ENCODE peak calls at places on chromosome 12, in eight cellular contexts. Y is gastrocnemius medialis; V is dermis blood vessel endothelial cell; X is iPS-NIHi11; D is NCI-H524 treated with DMSO at 0.1 percent for 48 hours; R is activated CD4-positive, CD25-positive, alpha-beta regulatory T cell; J is T-helper 1 cell; U is non-pigmented ciliary epithelial cell. Q is an unnamed sample.

GRCh38 chr12:62247242-62247641 is 13.0 kb upstream of the USP15 start:
- DNase-seq in Y (no peak), V (no peak), X (no peak), D (no peak), R (no peak), J (no peak), U (no peak), Q (no peak)

GRCh38 chr12:94498073-94498472 is 38.4 kb upstream of the CEP83 start:
- DNase-seq in Y (no peak), V (no peak), X (no peak), D (no peak), R (no peak), J (no peak), U (no peak), Q (no peak)

GRCh38 chr12:109459247-109459646 is 17.9 kb downstream of the KCTD10 start:
- DNase-seq in Y (no peak), V (no peak), X (no peak), D (no peak), R (no peak), J (no peak), U (no peak), Q (no peak)

GRCh38 chr12:29041621-29042020 is 107.5 kb upstream of the FAR2 start:
- DNase-seq in Y (no peak), V (no peak), X (no peak), D (no peak), R (no peak), J (no peak), U (peak), Q (peak)

GRCh38 chr12:110112335-110112660 is 11.9 kb upstream of the IFT81 start:
- DNase-seq in Y (no peak), V (no peak), X (no peak), D (no peak), R (no peak), J (no peak), U (no peak), Q (no peak)

GRCh38 chr12:20507711-20508110 is 139.4 kb downstream of the PDE3A start:
- DNase-seq in Y (no peak), V (no peak), X (no peak), D (no peak), R (no peak), J (no peak), U (no peak), Q (no peak)

GRCh38 chr12:88781909-88782308 is 201.6 kb upstream of the KITLG start:
- DNase-seq in Y (no peak), V (peak), X (no peak), D (no peak), R (no peak), J (no peak), U (no peak), Q (no peak)

GRCh38 chr12:13165578-13166120 is 30.9 kb upstream of the EMP1 start:
- DNase-seq in Y (peak), V (peak), X (peak), D (no peak), R (peak), J (peak), U (no peak), Q (no peak)

GRCh38 chr12:119200601-119201000 is 21.9 kb downstream of the HSPB8 start:
- DNase-seq in Y (no peak), V (no peak), X (no peak), D (no peak), R (no peak), J (no peak), U (no peak), Q (no peak)

GRCh38 chr12:65666876-65667275 is 157.4 kb upstream of the HMGA2 start:
- DNase-seq in Y (no peak), V (no peak), X (no peak), D (no peak), R (no peak), J (peak), U (no peak), Q (no peak)

GRCh38 chr12:121233628-121234020 is 23.7 kb downstream of the P2RX4 start:
- DNase-seq in Y (no peak), V (no peak), X (no peak), D (no peak), R (no peak), J (no peak), U (no peak), Q (no peak)

GRCh38 chr12:103401421-103401820 is 94.3 kb downstream of the C12orf42 start:
- DNase-seq in Y (no peak), V (no peak), X (peak), D (no peak), R (no peak), J (no peak), U (no peak), Q (peak)

Q was measured in HS-5.